ENCODE peak calls at places on chromosomes 11 and 22, in nine cellular contexts. D, L, M, H, E, K, A, F and P are unnamed samples.

GRCh38 chr22:21621891-21622623 is 7.8 kb downstream of the YDJC start:
- DNase-seq in D (no peak), A (no peak), K (no peak), M (no peak), L (no peak), E (no peak), H (no peak), F (no peak), P (no peak)

GRCh38 chr11:60130496-60130895 is 42.0 kb downstream of the MS4A2 start:
- DNase-seq in E (no peak), K (peak), D (peak), F (no peak), A (no peak), M (no peak), H (peak), L (peak), P (no peak)

GRCh38 chr11:17343907-17344306 is 7.7 kb upstream of the NCR3LG1 start:
- DNase-seq in K (peak), D (no peak), M (peak), L (no peak), E (no peak), A (no peak), F (no peak), H (no peak), P (no peak)

GRCh38 chr11:94332814-94333213 is 28.4 kb downstream of the IZUMO1R start:
- DNase-seq in M (no peak), H (no peak), L (no peak), A (no peak), K (no peak), D (no peak), E (no peak), F (no peak), P (no peak)

GRCh38 chr11:27909386-27909785 is 198.6 kb downstream of the KIF18A start:
- DNase-seq in M (no peak), L (no peak), D (no peak), F (no peak), H (no peak), E (no peak), A (no peak), K (no peak), P (no peak)

GRCh38 chr11:22928207-22928917 is 68.1 kb upstream of the CCDC179 start:
- DNase-seq in A (no peak), H (no peak), E (no peak), K (no peak), F (no peak), L (no peak), M (no peak), D (no peak), P (no peak)

GRCh38 chr11:3835752-3836151 is 5.0 kb downstream of the RHOG start:
- DNase-seq in E (no peak), K (no peak), L (no peak), A (no peak), F (no peak), D (no peak), H (no peak), M (no peak), P (no peak)

GRCh38 chr11:121473064-121473777 is 20.5 kb upstream of the SORL1-AS1 start:
- DNase-seq in E (no peak), A (no peak), K (no peak), F (no peak), M (no peak), H (no peak), L (no peak), D (no peak), P (no peak)

GRCh38 chr22:27525711-27526110 is 275.8 kb downstream of the MN1 start:
- DNase-seq in F (no peak), A (no peak), L (no peak), D (no peak), M (no peak), E (no peak), K (no peak), H (no peak), P (no peak)

DNA sequence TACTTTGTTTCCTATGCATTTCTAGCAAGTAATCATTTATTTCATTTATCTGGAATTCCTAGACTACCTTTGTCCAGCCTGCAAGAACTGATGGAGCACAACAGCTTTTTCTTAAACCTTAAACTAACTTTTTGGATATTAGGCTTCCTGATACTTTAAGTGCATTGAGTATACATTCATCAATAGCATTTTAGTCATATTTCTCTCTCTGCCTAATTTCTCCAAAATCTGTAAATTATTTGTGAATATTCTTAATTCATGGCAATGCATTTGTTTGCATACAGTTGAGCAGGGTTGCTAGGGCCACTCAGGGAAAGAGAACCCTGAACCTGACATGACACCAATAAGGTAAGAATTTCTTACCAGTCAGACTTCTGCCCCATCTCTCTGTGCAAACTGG is 29.1 kb upstream of the APLNR start:
- DNase-seq in K (no peak), D (no peak), E (no peak), H (no peak), F (no peak), M (no peak), L (no peak), A (no peak), P (no peak)
- TF ChIP-seq CTCF in K (no peak), D (no peak), E (no peak), H (no peak), F (no peak), M (no peak), L (no peak), A (no peak), P (no peak)

DNA sequence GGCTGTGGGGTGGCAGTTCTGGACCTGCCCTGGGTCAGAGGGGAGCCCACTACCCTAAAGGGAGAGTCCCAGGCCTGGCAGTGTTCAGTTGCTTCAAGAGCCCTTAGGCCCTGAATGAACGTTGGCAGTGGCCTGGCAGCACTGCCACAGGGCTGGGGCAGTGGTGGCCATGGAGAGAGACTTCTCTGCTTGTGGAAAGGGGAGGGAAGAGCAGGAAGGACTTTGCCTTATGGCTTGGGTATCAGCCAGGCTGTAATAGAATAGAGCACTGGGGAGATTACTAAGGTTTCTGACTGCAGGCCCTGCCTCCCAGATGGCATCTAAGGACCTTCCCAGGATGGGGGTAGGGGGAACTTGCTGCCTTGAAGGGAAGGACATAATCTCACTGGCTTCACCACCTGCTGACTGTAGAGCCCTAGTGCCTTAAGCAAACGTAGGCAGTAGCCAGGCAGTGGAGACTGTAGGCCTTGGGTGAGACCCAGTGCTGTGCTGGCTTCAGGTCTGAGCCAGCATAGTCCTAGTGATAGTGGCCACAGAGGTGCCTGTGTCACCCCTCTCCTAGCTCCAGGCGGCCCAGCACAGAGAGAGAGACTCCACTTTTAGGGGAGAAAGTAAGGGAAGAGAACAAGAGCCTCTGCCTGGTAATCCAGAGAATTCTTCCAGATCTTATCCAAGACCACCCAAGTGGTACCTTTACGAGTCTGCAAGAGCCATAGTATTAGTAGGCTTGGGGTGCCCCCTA is 27.6 kb downstream of the PLA2G6 start:
- DNase-seq in F (no peak), L (no peak), D (no peak), M (no peak), H (no peak), E (no peak), K (no peak), A (no peak), P (no peak)
- TF ChIP-seq CTCF in F (no peak), L (no peak), D (no peak), M (no peak), H (no peak), E (no peak), K (no peak), A (no peak), P (no peak)

GRCh38 chr11:116895053-116895757 is 57.8 kb upstream of the APOA1 start:
- DNase-seq in D (peak), H (no peak), L (peak), A (no peak), E (no peak), M (no peak), F (peak), K (no peak), P (no peak)
- TF ChIP-seq CTCF in D (peak), H (no peak), L (peak), A (no peak), E (peak), M (peak), F (no peak), K (no peak), P (no peak)

DNA sequence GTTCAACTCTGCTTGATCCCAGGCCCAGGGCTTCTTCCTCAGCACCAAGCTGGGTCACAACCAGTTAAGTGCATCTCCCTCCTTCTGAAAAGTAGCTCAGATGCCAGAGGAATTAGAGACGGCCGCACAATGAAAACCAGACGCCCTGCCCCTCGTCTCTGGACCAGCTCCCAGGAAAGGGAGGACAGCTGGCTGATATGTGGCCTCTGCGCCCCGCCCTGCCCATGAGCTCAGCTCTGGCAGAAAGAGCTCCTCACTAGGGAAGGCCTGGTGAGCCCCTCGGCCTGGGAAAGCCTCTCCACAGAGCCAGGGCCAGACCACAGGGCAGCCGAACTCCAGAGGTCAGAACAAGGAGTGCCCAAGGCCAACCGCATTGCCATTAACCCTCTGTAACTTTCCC is 18.1 kb upstream of the SCGB1A1 start:
- DNase-seq in A (no peak), L (no peak), F (no peak), M (peak), H (peak), D (no peak), K (no peak), E (no peak), P (no peak)
- TF ChIP-seq CTCF in A (no peak), L (no peak), F (no peak), M (no peak), H (no peak), D (no peak), K (no peak), E (no peak), P (no peak)

DNA sequence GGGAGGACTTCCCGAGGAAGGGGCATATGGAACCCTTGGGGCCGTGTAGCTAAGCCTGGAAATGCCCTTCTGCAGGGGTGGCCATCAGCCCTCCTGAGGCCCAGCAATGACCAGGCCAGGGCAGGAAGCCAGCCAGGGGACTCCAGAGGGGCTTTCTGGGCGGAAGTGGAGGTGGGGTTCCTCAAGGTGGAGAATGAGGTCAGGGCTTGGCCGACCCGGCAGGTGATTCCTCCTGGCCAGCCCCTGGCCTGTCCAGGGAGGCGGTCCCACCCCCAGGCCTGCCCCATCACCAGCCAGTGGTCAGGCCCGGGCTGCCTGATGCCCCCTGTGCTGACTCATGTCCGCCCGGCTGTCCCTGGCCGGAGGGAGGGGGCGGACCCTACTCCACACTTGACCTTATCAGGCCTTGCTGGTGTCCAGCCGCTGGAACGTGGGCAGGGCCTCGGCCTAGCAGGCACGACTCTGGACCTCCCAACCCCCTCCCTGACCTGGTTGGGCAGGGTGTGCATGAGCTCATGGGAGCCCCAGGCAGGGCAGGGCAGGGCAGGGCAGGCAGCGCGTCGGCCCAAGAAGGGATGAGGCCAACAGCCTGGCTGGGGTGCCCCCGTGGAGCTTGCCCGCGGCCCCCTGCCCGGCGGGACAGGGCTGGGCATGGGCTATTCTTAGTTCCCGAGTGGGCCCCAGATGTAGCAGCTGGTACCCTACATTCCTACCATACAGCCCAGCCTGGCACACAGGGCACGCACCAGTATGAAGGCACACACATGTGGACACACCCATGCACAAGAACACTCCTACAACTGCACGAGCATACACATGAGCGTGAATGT is 35.9 kb downstream of the RPL3 start:
- DNase-seq in F (no peak), K (peak), H (no peak), E (no peak), A (no peak), L (peak), M (no peak), D (no peak), P (peak)
- TF ChIP-seq CTCF in F (no peak), K (no peak), H (no peak), E (no peak), A (no peak), L (no peak), M (no peak), D (no peak), P (no peak)

GRCh38 chr11:24515632-24516031 is 18.8 kb downstream of the LUZP2 start:
- DNase-seq in A (no peak), F (no peak), E (no peak), D (no peak), H (no peak), L (no peak), K (no peak), M (no peak), P (no peak)
- TF ChIP-seq CTCF in A (no peak), F (no peak), E (no peak), D (no peak), H (no peak), L (no peak), K (no peak), M (no peak), P (no peak)

GRCh38 chr11:45204761-45205160 is 58.3 kb downstream of the PRDM11 start:
- DNase-seq in E (no peak), L (no peak), K (no peak), H (no peak), F (no peak), D (peak), M (no peak), A (no peak), P (no peak)
- TF ChIP-seq CTCF in E (no peak), L (no peak), K (no peak), H (no peak), F (no peak), D (peak), M (no peak), A (no peak), P (no peak)

GRCh38 chr11:79708319-79708928 is 267.6 kb upstream of the TENM4 start:
- DNase-seq in A (no peak), D (peak), H (peak), E (no peak), K (peak), L (no peak), M (no peak), F (no peak), P (no peak)
- TF ChIP-seq CTCF in A (no peak), D (peak), H (peak), E (peak), K (peak), L (no peak), M (peak), F (peak), P (peak)

GRCh38 chr11:1225386-1226225 is 2.7 kb downstream of the MUC5B start:
- DNase-seq in L (no peak), D (no peak), A (no peak), F (peak), M (no peak), E (peak), K (no peak), H (peak), P (peak)

GRCh38 chr11:1226226-1226961 is 3.5 kb downstream of the MUC5B start:
- DNase-seq in L (no peak), F (peak), A (no peak), H (peak), E (peak), M (no peak), D (peak), K (no peak), P (peak)

GRCh38 chr11:1228183-1228821 is 5.4 kb downstream of the MUC5B start:
- DNase-seq in D (peak), H (peak), E (no peak), K (no peak), L (no peak), M (no peak), F (peak), A (no peak), P (peak)

GRCh38 chr11:1227551-1228182 is 4.8 kb downstream of the MUC5B start:
- DNase-seq in M (no peak), A (no peak), D (no peak), F (peak), K (no peak), H (peak), L (no peak), E (no peak), P (no peak)

GRCh38 chr11:1226981-1227550 is 4.2 kb downstream of the MUC5B start:
- DNase-seq in E (no peak), L (no peak), A (no peak), K (no peak), H (peak), F (peak), D (peak), M (no peak), P (peak)
- TF ChIP-seq CTCF in E (peak), L (peak), A (no peak), K (no peak), H (no peak), F (peak), D (peak), M (peak), P (no peak)